ENCODE peak calls at places on chromosomes 3 and 15, in ten cellular contexts. S is upper lobe of right lung; P is transverse colon; Q is CD8-positive, alpha-beta memory T cell; Y is neural progenitor cell; J is right atrium auricular region; C is endodermal cell; B is OCI-LY7; O is GM23338; T is heart left ventricle. X is an unnamed sample. For H3K36me3, the result is how much of the 10 kb centered on the place peaks cover.

GRCh38 chr15:30922469-30923311 is 19.0 kb downstream of the FAN1 start:
- DNase-seq in O (peak), S (no peak), Q (no peak), B (no peak), Y (peak), J (no peak), P (peak), C (peak), T (no peak), X (peak)

GRCh38 chr3:64131755-64132154 is 93.5 kb downstream of the PRICKLE2 start:
- DNase-seq in C (no peak), P (no peak), T (no peak), O (no peak), Y (no peak), B (no peak), J (no peak), S (no peak), Q (no peak), X (no peak)

GRCh38 chr3:170506556-170506955 is 79.3 kb downstream of the SLC7A14 start:
- DNase-seq in B (no peak), C (no peak), T (no peak), O (peak), S (no peak), J (no peak), Y (no peak), Q (no peak), P (no peak), X (peak)

GRCh38 chr3:59320080-59320479 is 270.3 kb upstream of the CFAP20DC start:
- DNase-seq in O (no peak), B (no peak), Y (peak), C (peak), T (no peak), J (no peak), P (no peak), S (no peak), Q (no peak), X (no peak)

GRCh38 chr3:161913786-161914389 is 417.3 kb downstream of the OTOL1 start:
- DNase-seq in Y (no peak), O (no peak), J (no peak), Q (no peak), P (no peak), T (no peak), C (no peak), B (no peak), S (no peak), X (peak)

GRCh38 chr3:133979553-133979952 is 50.2 kb downstream of the SLCO2A1 start:
- DNase-seq in B (no peak), C (no peak), Y (no peak), T (no peak), Q (no peak), P (no peak), O (no peak), J (no peak), S (no peak), X (no peak)

GRCh38 chr3:53254190-53254809 is 1.5 kb downstream of the TKT start:
- DNase-seq in Y (no peak), P (no peak), Q (peak), B (peak), S (no peak), T (no peak), O (no peak), J (no peak), C (no peak), X (no peak)

GRCh38 chr3:22887664-22888291 is 315.3 kb upstream of the UBE2E2 start:
- DNase-seq in O (peak), Q (no peak), Y (peak), T (no peak), J (no peak), B (peak), S (no peak), C (peak), P (peak), X (peak)

GRCh38 chr3:129938140-129938930 is 36.2 kb upstream of the TRH start:
- DNase-seq in B (no peak), Q (no peak), J (no peak), T (no peak), S (no peak), O (peak), C (no peak), Y (peak), P (no peak), X (no peak)

GRCh38 chr3:184789314-184789998 is 22.5 kb upstream of the VPS8 start:
- DNase-seq in B (no peak), O (no peak), Q (no peak), S (no peak), C (peak), P (no peak), Y (no peak), J (no peak), T (no peak), X (no peak)

GRCh38 chr3:172106989-172107388 is 67.6 kb downstream of the FNDC3B start:
- DNase-seq in B (peak), C (no peak), T (no peak), S (peak), O (no peak), Q (peak), P (peak), Y (no peak), J (no peak), X (no peak)

GRCh38 chr3:188916934-188917391 is 254.8 kb upstream of the TPRG1 start:
- DNase-seq in P (no peak), T (no peak), C (no peak), Y (no peak), J (no peak), B (peak), S (no peak), Q (peak), O (no peak), X (no peak)

GRCh38 chr15:60507596-60508424 is 28.9 kb upstream of the ICE2 start:
- DNase-seq in J (no peak), Y (peak), B (peak), O (peak), S (no peak), T (no peak), Q (peak), P (peak), C (peak), X (peak)

GRCh38 chr3:177527182-177527581 is 329.9 kb upstream of the TBL1XR1 start:
- DNase-seq in T (no peak), C (no peak), Q (no peak), P (no peak), S (no peak), O (no peak), J (no peak), B (no peak), Y (no peak), X (no peak)

GRCh38 chr3:60046212-60046611 is 996.4 kb upstream of the CFAP20DC start:
- DNase-seq in J (no peak), O (no peak), T (no peak), Y (no peak), C (no peak), S (no peak), Q (no peak), B (no peak), P (peak), X (no peak)

GRCh38 chr15:87871130-87871737 is 385.3 kb downstream of the NTRK3 start:
- DNase-seq in J (no peak), B (no peak), T (no peak), S (no peak), C (no peak), P (no peak), O (no peak), Y (no peak), Q (no peak), X (no peak)

GRCh38 chr15:66578286-66578875 is 12.6 kb upstream of the LCTL start:
- DNase-seq in P (no peak), B (no peak), Y (no peak), T (no peak), Q (no peak), S (no peak), C (no peak), O (no peak), J (no peak), X (peak)

GRCh38 chr3:28053759-28054158 is 187.7 kb upstream of the CMC1 start:
- DNase-seq in O (no peak), S (no peak), Y (no peak), C (no peak), Q (no peak), T (no peak), B (no peak), J (no peak), P (no peak), X (peak)

GRCh38 chr3:175735866-175736265 is 876.7 kb downstream of the NAALADL2 start:
- DNase-seq in P (no peak), J (no peak), Y (no peak), B (no peak), T (no peak), O (no peak), S (no peak), Q (no peak), C (no peak), X (no peak)

GRCh38 chr15:75407083-75407482 is 38.7 kb upstream of the MAN2C1 start:
- DNase-seq in C (no peak), J (no peak), O (no peak), S (no peak), Y (no peak), P (no peak), Q (no peak), T (no peak), B (no peak), X (no peak)

DNA sequence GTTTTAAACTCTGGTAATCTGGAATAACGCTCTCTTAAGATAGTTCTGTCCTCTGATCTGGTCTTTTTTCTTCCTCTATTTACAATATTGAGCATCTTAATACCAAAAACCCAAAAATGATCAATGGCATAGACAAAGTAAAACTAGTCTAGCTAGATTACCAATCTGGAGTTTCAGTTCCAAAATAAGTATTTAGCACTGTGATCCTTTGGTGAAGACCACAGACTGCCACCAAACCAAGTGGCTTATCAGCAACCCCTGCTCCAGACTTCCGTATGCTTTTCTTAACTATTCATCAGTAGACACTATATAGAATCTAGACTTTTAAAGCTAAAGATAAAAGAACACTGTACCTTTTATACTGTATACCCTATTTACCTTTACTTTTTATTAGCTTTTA is 35.5 kb upstream of the MAN2C1 start:
- DNase-seq in J (no peak), Y (no peak), T (no peak), P (no peak), C (no peak), S (no peak), Q (no peak), B (no peak), O (no peak), X (no peak)
- H3K36me3 ChIP-seq in J (half or more), Y (under half), T (half or more), P (half or more), C (half or more), S (half or more), Q (under half), B (half or more), O (half or more), X (half or more)

GRCh38 chr3:46542801-46543201 is 23.3 kb downstream of the LRRC2 start:
- DNase-seq in Q (no peak), C (no peak), T (no peak), S (no peak), P (no peak), Y (no peak), J (no peak), B (no peak), O (no peak), X (no peak)

GRCh38 chr3:46546896-46547440 is 19.1 kb downstream of the LRRC2 start:
- DNase-seq in Y (no peak), P (no peak), C (no peak), O (no peak), J (no peak), S (no peak), T (no peak), B (peak), Q (no peak), X (no peak)

GRCh38 chr3:46544771-46545503 is 21.2 kb downstream of the LRRC2 start:
- DNase-seq in P (no peak), Q (no peak), B (no peak), S (no peak), O (peak), Y (no peak), J (no peak), T (no peak), C (peak), X (no peak)

GRCh38 chr3:46549408-46549904 is 16.6 kb downstream of the LRRC2 start:
- DNase-seq in O (peak), Y (no peak), T (no peak), P (no peak), J (no peak), C (no peak), B (peak), Q (no peak), S (no peak), X (no peak)

DNA sequence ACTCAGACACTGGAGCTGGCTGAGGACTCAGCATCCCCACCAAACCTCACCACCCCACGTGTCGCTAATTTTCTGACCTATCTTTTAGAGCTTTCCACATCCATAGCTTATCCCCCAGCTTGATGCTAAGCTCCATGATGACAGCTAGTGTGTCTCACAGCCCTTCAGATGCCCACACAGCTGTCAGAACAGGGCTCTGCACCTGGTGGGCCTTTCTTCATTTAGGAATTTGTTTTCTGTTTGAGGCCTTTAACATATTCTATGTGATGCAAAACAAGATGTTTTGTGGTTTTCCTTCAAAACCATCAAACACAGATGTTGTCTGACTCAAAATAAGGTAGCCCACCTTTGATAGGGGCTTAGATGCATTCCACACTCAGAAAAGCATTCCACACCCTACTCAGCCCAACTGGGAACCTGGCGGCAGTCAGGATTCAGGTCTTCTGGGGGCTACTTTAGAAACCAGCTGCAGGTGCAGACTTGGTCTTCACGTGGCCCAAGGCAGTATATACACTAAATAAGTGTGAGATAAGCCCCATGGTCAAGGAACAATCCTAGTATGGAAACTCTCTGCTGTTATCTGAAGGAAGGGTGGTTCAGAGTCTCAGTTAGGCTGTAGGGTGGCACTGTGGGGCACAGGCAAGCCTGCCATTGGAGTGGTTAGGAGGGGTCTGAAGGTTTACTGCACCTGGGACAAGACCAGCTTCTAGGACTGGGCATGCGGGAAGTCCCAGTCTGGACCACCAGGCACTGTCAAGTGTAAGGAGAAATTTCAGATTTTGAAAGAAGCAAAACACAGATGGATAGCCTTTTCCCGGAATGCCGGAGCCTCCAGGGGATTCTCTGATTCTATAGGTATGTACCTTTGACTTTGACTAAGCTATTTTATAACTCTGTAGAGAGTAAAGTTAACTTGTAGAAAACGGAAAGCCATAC is 20.1 kb downstream of the LRRC2 start:
- DNase-seq in C (no peak), Q (no peak), Y (no peak), O (peak), P (no peak), B (peak), T (no peak), J (no peak), S (no peak), X (no peak)
- H3K27ac ChIP-seq in C (no peak), Q (no peak), Y (no peak), O (peak), P (no peak), B (peak), T (no peak), J (no peak), S (no peak), X (no peak)

DNA sequence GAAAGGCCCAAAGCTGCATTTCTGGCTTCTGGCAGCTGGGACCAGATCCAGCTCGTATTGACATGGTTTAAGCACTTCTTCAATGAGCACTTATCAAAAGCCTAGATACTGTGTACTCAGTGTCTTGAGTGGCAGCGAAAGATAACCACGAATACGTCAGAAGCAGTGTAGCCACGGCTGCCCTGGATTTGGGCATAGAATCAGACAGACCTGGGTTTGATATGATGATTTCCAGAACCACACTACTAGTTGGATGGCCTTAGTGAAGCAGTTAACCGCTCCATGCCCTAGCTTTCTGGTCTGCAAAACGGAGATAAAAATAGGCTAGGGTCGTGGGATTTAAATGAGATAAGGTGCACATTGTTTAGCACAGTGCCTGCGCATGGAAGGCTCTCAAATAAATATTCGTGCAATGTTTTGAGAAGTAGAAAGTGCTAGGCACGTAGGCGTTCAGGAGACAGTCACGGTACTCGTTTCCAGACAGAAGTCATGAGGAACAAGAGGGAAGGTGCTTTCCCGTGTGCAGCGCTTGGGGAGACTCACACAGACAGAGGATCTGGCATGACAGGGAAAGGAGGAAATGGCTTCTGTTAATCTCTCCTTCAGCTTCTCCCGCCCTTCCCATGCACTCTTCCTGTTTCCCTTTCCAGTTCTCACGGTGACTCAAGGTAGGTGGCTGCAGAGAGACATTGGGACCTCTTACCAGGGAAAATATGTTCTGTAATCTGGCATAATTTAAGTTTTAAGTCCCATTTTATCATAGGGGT is 70.3 kb downstream of the CCNL1 start:
- DNase-seq in T (peak), Y (no peak), O (peak), C (no peak), Q (no peak), S (peak), P (peak), B (no peak), J (peak), X (peak)
- H3K4me3 ChIP-seq in T (peak), Y (no peak), O (peak), C (peak), Q (peak), S (peak), P (no peak), B (peak), J (peak), X (peak)

DNA sequence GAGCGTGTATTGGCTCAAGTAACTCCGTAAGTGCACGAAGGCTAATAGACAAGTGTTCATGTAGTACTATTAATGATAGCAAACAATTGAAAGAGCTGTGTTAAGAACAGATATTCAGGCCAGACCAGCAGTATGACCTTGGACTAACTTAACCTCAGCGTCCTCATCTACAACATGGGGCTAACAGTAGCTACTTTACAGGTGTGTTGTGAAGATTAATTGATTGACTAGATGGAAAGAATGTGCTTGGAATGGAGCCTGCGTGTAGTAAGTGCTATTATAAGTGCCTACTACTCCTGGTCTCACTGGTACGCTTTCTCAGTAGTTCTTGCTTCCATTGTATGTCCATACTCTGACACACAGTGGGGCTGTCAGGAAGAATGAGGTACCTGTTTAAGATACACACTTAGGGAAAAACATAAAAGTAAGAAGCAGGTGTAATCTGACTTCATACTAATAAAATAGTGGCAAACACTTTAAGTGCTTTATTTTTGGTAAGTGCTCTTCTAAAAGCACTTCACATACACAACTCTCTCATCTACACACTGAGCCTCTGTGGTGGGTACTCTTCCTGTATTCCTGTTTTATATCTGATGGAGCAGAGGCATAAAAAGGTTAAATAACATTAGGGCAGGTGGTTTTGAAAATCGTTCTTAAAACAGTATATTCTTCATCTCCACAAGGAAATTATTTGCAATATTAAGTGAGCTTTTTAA is 24.3 kb upstream of the FBXL22 start:
- DNase-seq in C (no peak), O (no peak), J (no peak), B (no peak), Y (no peak), P (no peak), T (no peak), Q (no peak), S (no peak), X (no peak)
- H3K36me3 ChIP-seq in C (half or more), O (under half), J (under half), B (half or more), Y (under half), P (half or more), T (under half), Q (under half), S (half or more), X (under half)

GRCh38 chr15:63593705-63594671 is 3.2 kb upstream of the FBXL22 start:
- DNase-seq in S (no peak), Q (no peak), B (no peak), O (no peak), C (no peak), Y (no peak), T (no peak), J (no peak), P (no peak), X (no peak)
- H3K27ac ChIP-seq in S (no peak), Q (no peak), B (no peak), O (no peak), C (no peak), Y (no peak), T (no peak), J (no peak), P (peak), X (no peak)

GRCh38 chr15:89664951-89665350 is 9.7 kb upstream of the KIF7 start:
- DNase-seq in J (no peak), Y (no peak), P (no peak), C (no peak), Q (no peak), T (no peak), S (no peak), O (no peak), B (no peak), X (no peak)
- H3K4me3 ChIP-seq in J (peak), Y (peak), P (no peak), C (no peak), Q (no peak), T (peak), S (peak), O (peak), B (no peak), X (peak)

X was measured in brain microvascular endothelial cell.